ENCODE peak calls at places on chromosomes 12 and 14, in seven cellular contexts. I, T, D, R, F, G and M are unnamed samples.

GRCh38 chr12:86675197-86675596 is 419.0 kb upstream of the MGAT4C start:
- DNase-seq in I (no peak), T (no peak), D (no peak), R (no peak), F (no peak), G (no peak), M (no peak)

GRCh38 chr12:116466536-116466935 is 92.6 kb upstream of the MAP1LC3B2 start:
- DNase-seq in I (no peak), T (no peak), D (no peak), R (no peak), F (no peak), G (no peak), M (no peak)

GRCh38 chr14:51302319-51303030 is 62.4 kb downstream of the TMX1 start:
- DNase-seq in I (no peak), T (no peak), D (no peak), R (no peak), F (no peak), G (no peak), M (no peak)

GRCh38 chr12:125172231-125172850 is 107.1 kb downstream of the AACS start:
- DNase-seq in I (no peak), T (no peak), D (no peak), R (no peak), F (no peak), G (no peak), M (no peak)

GRCh38 chr14:90518075-90518940 is 121.5 kb downstream of the CALM1 start:
- DNase-seq in I (no peak), T (peak), D (no peak), R (no peak), F (no peak), G (no peak), M (no peak)

GRCh38 chr14:94180655-94181271 is 6.6 kb downstream of the PPP4R4 start:
- DNase-seq in I (peak), T (no peak), D (peak), R (peak), F (peak), G (peak), M (no peak)

GRCh38 chr14:31261859-31262739 is 54.5 kb upstream of the HECTD1 start:
- DNase-seq in I (peak), T (peak), D (peak), R (no peak), F (peak), G (no peak), M (no peak)

GRCh38 chr12:34404377-34405285 is 382.3 kb downstream of the ALG10 start:
- DNase-seq in I (no peak), T (peak), D (no peak), R (no peak), F (no peak), G (no peak), M (no peak)

GRCh38 chr12:124617615-124618014 is 50.2 kb upstream of the NCOR2 start:
- DNase-seq in I (no peak), T (no peak), D (no peak), R (no peak), F (no peak), G (no peak), M (no peak)

GRCh38 chr14:88825078-88825458 is 617 bp downstream of the TTC8 start:
- DNase-seq in I (no peak), T (no peak), D (no peak), R (no peak), F (no peak), G (no peak), M (no peak)

GRCh38 chr12:43277630-43278267 is 274.3 kb downstream of the ADAMTS20 start:
- DNase-seq in I (peak), T (no peak), D (no peak), R (no peak), F (no peak), G (peak), M (no peak)

GRCh38 chr12:121453022-121453360 is 53.1 kb downstream of the RNF34 start:
- DNase-seq in I (no peak), T (no peak), D (no peak), R (no peak), F (no peak), G (no peak), M (no peak)

GRCh38 chr12:4011597-4011996 is 138.4 kb upstream of the PARP11 start:
- DNase-seq in I (peak), T (no peak), D (no peak), R (no peak), F (no peak), G (no peak), M (no peak)

GRCh38 chr12:92107621-92108131 is 38.0 kb downstream of the BTG1 start:
- DNase-seq in I (no peak), T (no peak), D (no peak), R (no peak), F (no peak), G (no peak), M (no peak)

GRCh38 chr12:127809236-127809635 is 457.7 kb upstream of the TMEM132C start:
- DNase-seq in I (peak), T (no peak), D (no peak), R (no peak), F (peak), G (peak), M (no peak)

GRCh38 chr14:30153662-30154061 is 226.0 kb upstream of the PRKD1 start:
- DNase-seq in I (no peak), T (no peak), D (peak), R (no peak), F (no peak), G (peak), M (no peak)